ENCODE peak calls at places on chromosomes 6 and 20, in nine cellular contexts. S, O, C, H, A, U, K, I and L are unnamed samples.

GRCh38 chr6:113359155-113360140 is 497.7 kb upstream of the MARCKS start:
- DNase-seq in S (no peak), O (no peak), C (no peak), H (no peak), A (peak; percentile 42), U (no peak), K (peak; percentile 73), I (no peak), L (no peak)

GRCh38 chr6:152096863-152097496 is 289.5 kb downstream of the ESR1 start:
- DNase-seq in S (no peak), O (no peak), C (no peak), H (no peak), A (no peak), U (no peak), K (peak; percentile 94), I (no peak), L (peak; percentile 3)

GRCh38 chr6:89843070-89843469 is 13.4 kb downstream of the CASP8AP2 start:
- DNase-seq in S (no peak), O (no peak), C (no peak), H (no peak), A (no peak), U (no peak), K (peak; percentile 34), I (no peak), L (no peak)

GRCh38 chr6:133432021-133432989 is 191.1 kb downstream of the EYA4 start:
- DNase-seq in S (no peak), O (no peak), C (no peak), H (no peak), A (no peak), U (no peak), K (no peak), I (no peak), L (no peak)

GRCh38 chr20:9286501-9286900 is 217.6 kb downstream of the PLCB4 start:
- DNase-seq in S (no peak), O (no peak), C (no peak), H (no peak), A (no peak), U (no peak), K (peak; percentile 38), I (no peak), L (no peak)

GRCh38 chr6:46734867-46735719 is at the start of gene PLA2G7:
- DNase-seq in S (no peak), O (peak; percentile 74), C (no peak), H (peak; percentile 53), A (no peak), U (no peak), K (no peak), I (no peak), L (no peak)

GRCh38 chr20:61123751-61124368 is 128.2 kb upstream of the CDH4 start:
- DNase-seq in S (no peak), O (no peak), C (no peak), H (no peak), A (no peak), U (no peak), K (no peak), I (no peak), L (no peak)

GRCh38 chr6:20833881-20834515 is 299.7 kb downstream of the CDKAL1 start:
- DNase-seq in S (no peak), O (no peak), C (no peak), H (no peak), A (no peak), U (no peak), K (no peak), I (no peak), L (no peak)

GRCh38 chr20:58092353-58092752 is 136.1 kb downstream of the ANKRD60 start:
- DNase-seq in S (no peak), O (no peak), C (no peak), H (no peak), A (no peak), U (no peak), K (no peak), I (no peak), L (no peak)

GRCh38 chr20:2103454-2104153 is 2.0 kb downstream of the STK35 start:
- DNase-seq in S (no peak), O (no peak), C (no peak), H (no peak), A (no peak), U (no peak), K (no peak), I (no peak), L (no peak)

GRCh38 chr6:158040804-158041347 is 59.2 kb downstream of the SYNJ2 start:
- DNase-seq in S (no peak), O (no peak), C (no peak), H (no peak), A (no peak), U (no peak), K (peak; percentile 90), I (no peak), L (no peak)

GRCh38 chr6:148349466-148349865 is 6.8 kb downstream of the SASH1 start:
- DNase-seq in S (no peak), O (no peak), C (no peak), H (no peak), A (no peak), U (no peak), K (no peak), I (no peak), L (no peak)

GRCh38 chr6:31764239-31764638 is 1.8 kb downstream of the SAPCD1 start:
- DNase-seq in S (no peak), O (no peak), C (no peak), H (no peak), A (no peak), U (no peak), K (no peak), I (no peak), L (no peak)

GRCh38 chr6:31763617-31763940 is 1.1 kb downstream of the SAPCD1 start:
- DNase-seq in S (no peak), O (no peak), C (no peak), H (no peak), A (no peak), U (no peak), K (peak; percentile 21), I (no peak), L (no peak)

GRCh38 chr6:31767096-31767645 is 4.7 kb downstream of the SAPCD1 start:
- DNase-seq in S (no peak), O (no peak), C (no peak), H (no peak), A (no peak), U (no peak), K (no peak), I (no peak), L (no peak)

GRCh38 chr6:31765559-31765909 is 3.1 kb downstream of the SAPCD1 start:
- DNase-seq in S (no peak), O (no peak), C (no peak), H (no peak), A (no peak), U (no peak), K (no peak), I (no peak), L (no peak)

GRCh38 chr6:31765910-31766794 is 3.7 kb downstream of the SAPCD1 start:
- DNase-seq in S (no peak), O (peak; percentile 78), C (no peak), H (no peak), A (no peak), U (no peak), K (no peak), I (no peak), L (no peak)
- TF ChIP-seq CTCF in S (no peak), O (no peak), C (no peak), H (no peak), A (no peak), U (no peak), K (no peak), I (no peak), L (no peak)

DNA sequence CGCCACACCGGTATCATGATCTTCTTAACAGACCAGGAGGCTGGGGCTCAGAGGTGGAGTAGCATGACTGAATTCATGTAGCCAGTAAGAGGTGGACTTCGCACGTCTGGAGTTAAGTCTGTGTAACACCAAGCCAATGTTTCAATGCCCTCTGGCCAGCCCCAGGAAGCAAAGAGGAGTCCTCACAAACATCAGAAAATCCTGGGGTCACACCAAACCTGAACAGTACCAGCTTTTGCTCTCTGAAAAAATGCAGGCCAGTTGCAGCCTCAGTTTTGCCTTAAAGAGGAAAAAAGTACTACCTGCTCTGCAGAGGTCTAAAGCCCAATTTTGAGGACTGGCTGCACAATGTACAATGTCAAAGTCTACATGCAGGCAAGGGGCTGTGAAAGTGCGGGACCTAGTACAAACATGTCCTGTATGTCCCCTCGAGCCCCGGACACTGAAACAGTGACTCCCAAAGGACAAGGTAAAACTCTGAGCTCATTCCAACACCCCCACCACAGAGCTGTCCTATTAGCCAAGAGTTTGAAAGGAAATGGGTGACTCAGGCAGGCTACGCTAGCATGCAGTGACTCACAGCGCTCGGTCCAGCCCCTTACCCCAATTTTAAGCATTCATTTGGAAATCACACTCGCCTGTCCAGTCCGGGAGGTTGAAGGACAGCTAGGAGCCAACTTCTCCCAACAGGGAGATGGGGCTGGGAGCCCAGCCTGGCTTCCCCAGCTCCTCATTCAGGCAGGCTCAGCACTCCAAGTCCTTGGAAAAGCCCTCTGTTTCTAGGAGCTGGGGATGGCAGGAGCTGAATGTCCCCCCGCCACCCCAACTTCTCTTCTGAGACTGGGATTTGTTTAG is 4.1 kb downstream of the SDC4 start:
- DNase-seq in S (peak; percentile 75), O (no peak), C (peak; percentile 83), H (peak; percentile 67), A (peak; percentile 68), U (no peak), K (peak; percentile 93), I (peak; percentile 65), L (no peak)
- TF ChIP-seq POLR2A in S (peak; percentile 70), O (no peak), C (peak; percentile 37), H (peak; percentile 39), A (no peak), U (no peak), K (peak; percentile 91), I (no peak), L (peak; percentile 51)

DNA sequence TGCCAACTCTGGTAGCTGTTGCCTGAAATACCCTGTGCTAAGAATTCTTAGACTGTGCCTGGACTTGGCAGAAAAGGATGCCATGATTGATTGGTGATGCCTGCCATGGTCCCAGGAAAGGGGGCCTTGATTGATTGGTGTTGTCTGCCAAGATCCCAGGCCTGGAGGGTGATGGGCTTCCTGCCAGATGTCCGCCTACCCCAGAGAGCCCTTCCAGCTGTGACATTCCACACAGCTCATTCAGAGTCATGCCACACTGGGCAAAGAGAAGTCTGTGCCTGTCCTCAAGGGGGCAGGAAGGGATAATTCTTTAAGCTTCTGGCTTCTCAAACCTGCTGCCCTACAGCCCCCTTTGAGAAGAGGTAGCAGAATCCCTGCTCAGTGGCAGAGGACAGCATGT is 24.6 kb downstream of the RIMS4 start:
- DNase-seq in S (no peak), O (peak; percentile 57), C (no peak), H (no peak), A (no peak), U (no peak), K (no peak), I (no peak), L (no peak)
- H3K27me3 ChIP-seq in S (peaks cover 3% of the 10 kb centered on the region), O (no peaks in the 10 kb centered on the region), C (no peaks in the 10 kb centered on the region), H (no peaks in the 10 kb centered on the region), A (no peaks in the 10 kb centered on the region), U (peaks cover 25% of the 10 kb centered on the region), K (no peaks in the 10 kb centered on the region), I (no peaks in the 10 kb centered on the region), L (no peaks in the 10 kb centered on the region)

GRCh38 chr6:77624468-77624867 is 28.4 kb upstream of the MEI4 start:
- DNase-seq in S (no peak), O (no peak), C (no peak), H (no peak), A (no peak), U (no peak), K (no peak), I (no peak), L (no peak)

GRCh38 chr6:77619114-77619513 is 33.7 kb upstream of the MEI4 start:
- DNase-seq in S (no peak), O (no peak), C (no peak), H (no peak), A (no peak), U (no peak), K (no peak), I (no peak), L (no peak)

GRCh38 chr6:77620290-77620882 is 32.5 kb upstream of the MEI4 start:
- DNase-seq in S (no peak), O (no peak), C (no peak), H (no peak), A (peak; percentile 28), U (no peak), K (no peak), I (no peak), L (no peak)
- TF ChIP-seq CTCF in S (no peak), O (no peak), C (no peak), H (peak; percentile 45), A (no peak), U (no peak), K (peak; percentile 33), I (no peak), L (no peak)